ENCODE peak calls at places on chromosomes 12 and 14, in five cellular contexts. U is tibial nerve, T is cardiac muscle cell, S is PC-3, M is lower lobe of right lung. X is an unnamed sample.

GRCh38 chr14:85576848-85577541 is 47.1 kb downstream of the FLRT2 start:
- DNase-seq in S (peak; percentile 51), M (no peak), T (no peak), U (no peak), X (no peak)

GRCh38 chr14:85056228-85056627 is 473.7 kb upstream of the FLRT2 start:
- DNase-seq in M (no peak), U (no peak), T (no peak), S (no peak), X (no peak)

GRCh38 chr12:89384050-89384749 is 31.9 kb upstream of the DUSP6 start:
- DNase-seq in U (peak; percentile 59), S (peak; percentile 75), M (peak; percentile 56), T (peak; percentile 96), X (peak; percentile 8)

GRCh38 chr14:89621009-89621421 is 204.0 kb upstream of the FOXN3 start:
- DNase-seq in M (no peak), U (no peak), S (no peak), T (no peak), X (no peak)

GRCh38 chr14:102279688-102280348 is 25.1 kb downstream of the MOK start:
- DNase-seq in M (no peak), S (peak; percentile 99), T (peak; percentile 97), U (no peak), X (no peak)

GRCh38 chr14:38079268-38079667 is 128.4 kb upstream of the SSTR1 start:
- DNase-seq in S (peak; percentile 36), U (no peak), M (no peak), T (no peak), X (no peak)

GRCh38 chr12:79512068-79512467 is 178.7 kb downstream of the PAWR start:
- DNase-seq in M (no peak), T (no peak), U (no peak), S (peak; percentile 38), X (no peak)

GRCh38 chr14:71320734-71321555 is 413.7 kb downstream of the PCNX1 start:
- DNase-seq in S (peak; percentile 54), M (peak; percentile 81), T (peak; percentile 77), U (peak; percentile 18), X (peak; percentile 66)

GRCh38 chr12:26124491-26125450 is at the start of gene BHLHE41:
- DNase-seq in T (peak; percentile 67), U (peak; percentile 64), M (peak; percentile 86), S (peak; percentile 93), X (peak; percentile 42)

GRCh38 chr12:321606-322326 is 59.1 kb upstream of the SLC6A13 start:
- DNase-seq in S (peak; percentile 33), M (no peak), T (peak; percentile 30), U (no peak), X (peak; percentile 32)

GRCh38 chr14:74510211-74510931 is 16.8 kb downstream of the ISCA2 start:
- DNase-seq in U (no peak), S (no peak), M (peak; percentile 20), T (no peak), X (no peak)

GRCh38 chr12:67747869-67748760 is 99.6 kb downstream of the DYRK2 start:
- DNase-seq in U (no peak), S (peak; percentile 73), T (peak; percentile 60), M (no peak), X (no peak)

GRCh38 chr12:47903927-47904646 is 707 bp downstream of the VDR start:
- DNase-seq in S (peak; percentile 86), T (peak; percentile 83), M (peak; percentile 73), U (peak; percentile 41), X (no peak)

GRCh38 chr14:99726538-99727095 is 42.5 kb downstream of the CYP46A1 start:
- DNase-seq in U (no peak), M (peak; percentile 25), T (no peak), S (no peak), X (no peak)

GRCh38 chr12:2323538-2324261 is 270.9 kb downstream of the CACNA1C start:
- DNase-seq in U (no peak), T (peak; percentile 33), S (no peak), M (no peak), X (no peak)

GRCh38 chr14:50363734-50364113 is 33.0 kb downstream of the CDKL1 start:
- DNase-seq in U (peak; percentile 19), S (no peak), M (no peak), T (peak; percentile 43), X (no peak)

DNA sequence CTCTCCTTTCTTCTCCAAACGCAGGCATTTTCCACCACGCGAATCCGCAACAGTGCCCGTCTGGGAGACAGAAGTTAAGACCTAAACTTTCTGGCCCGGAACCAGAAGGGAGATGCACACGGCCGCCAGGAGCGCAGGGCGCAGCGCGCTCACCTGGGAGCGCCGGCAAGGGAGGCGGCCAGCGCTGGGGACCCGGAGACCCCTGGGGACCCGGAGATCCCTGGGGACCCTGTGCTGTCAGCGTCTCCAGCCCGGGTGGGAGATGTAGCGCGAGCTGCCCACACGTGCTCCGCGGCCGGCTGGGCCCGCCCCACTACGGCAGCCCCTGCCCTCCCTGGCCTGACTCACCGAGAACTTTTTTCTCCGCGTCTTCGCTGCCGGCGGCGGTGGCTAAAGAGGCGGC is 620 bp downstream of the YBX3 start:
- DNase-seq in U (no peak), T (peak; percentile 70), M (peak; percentile 68), S (peak; percentile 48), X (no peak)
- TF ChIP-seq CTCF in U (peak; percentile 11), T (peak; percentile 20), M (no peak), S (no peak), X (no peak)

GRCh38 chr12:45289245-45290217 is 73.6 kb downstream of the ANO6 start:
- DNase-seq in M (no peak), T (no peak), U (no peak), S (no peak), X (no peak)

GRCh38 chr12:45290218-45290609 is 74.3 kb downstream of the ANO6 start:
- DNase-seq in S (peak; percentile 75), T (peak; percentile 81), U (no peak), M (no peak), X (no peak)

GRCh38 chr12:45292486-45293195 is 76.7 kb downstream of the ANO6 start:
- DNase-seq in T (no peak), S (no peak), U (no peak), M (no peak), X (no peak)

GRCh38 chr12:45296046-45296586 is 80.2 kb downstream of the ANO6 start:
- DNase-seq in S (no peak), M (no peak), T (peak; percentile 11), U (no peak), X (no peak)

GRCh38 chr12:45291518-45291917 is 75.6 kb downstream of the ANO6 start:
- DNase-seq in U (no peak), S (no peak), M (no peak), T (no peak), X (no peak)
- H3K4me1 ChIP-seq in U (no peaks in the 10 kb centered on the region), S (peaks cover 12% of the 10 kb centered on the region), M (no peaks in the 10 kb centered on the region), T (peaks cover 16% of the 10 kb centered on the region), X (peaks cover 5% of the 10 kb centered on the region)

GRCh38 chr14:62101189-62101588 is 339.0 kb downstream of the SNAPC1 start:
- DNase-seq in S (no peak), T (no peak), M (no peak), U (no peak), X (no peak)
- H3K4me3 ChIP-seq in S (no peak overlapping the region), T (no peak overlapping the region), M (no peak overlapping the region), U (no peak overlapping the region), X (no peak overlapping the region)

GRCh38 chr14:26194816-26195215 is 403.0 kb downstream of the NOVA1 start:
- DNase-seq in T (no peak), M (no peak), U (no peak), S (no peak), X (no peak)
- TF ChIP-seq CTCF in T (no peak), M (no peak), U (no peak), S (no peak), X (no peak)

GRCh38 chr14:52078721-52079120 is 9.9 kb upstream of the NID2 start:
- DNase-seq in M (no peak), S (peak; percentile 37), U (no peak), T (no peak), X (no peak)

GRCh38 chr14:52081964-52082363 is 13.1 kb upstream of the NID2 start:
- DNase-seq in S (no peak), T (no peak), U (no peak), M (no peak), X (no peak)

GRCh38 chr14:52080817-52081755 is 12.2 kb upstream of the NID2 start:
- DNase-seq in S (peak; percentile 96), T (peak; percentile 94), M (no peak), U (no peak), X (no peak)

GRCh38 chr14:52079239-52079956 is 10.5 kb upstream of the NID2 start:
- DNase-seq in S (peak; percentile 74), U (no peak), T (peak; percentile 50), M (no peak), X (no peak)

GRCh38 chr14:52080171-52080800 is 11.4 kb upstream of the NID2 start:
- DNase-seq in M (no peak), T (peak; percentile 91), U (no peak), S (peak; percentile 53), X (no peak)
- H3K4me1 ChIP-seq in M (no peaks in the 10 kb centered on the region), T (peaks cover 23% of the 10 kb centered on the region), U (no peaks in the 10 kb centered on the region), S (peaks cover 66% of the 10 kb centered on the region), X (no peaks in the 10 kb centered on the region)

GRCh38 chr14:36947362-36947761 is 225.0 kb downstream of the SLC25A21 start:
- DNase-seq in M (no peak), U (no peak), T (no peak), S (peak; percentile 48), X (no peak)

GRCh38 chr14:36946872-36947271 is 225.5 kb downstream of the SLC25A21 start:
- DNase-seq in S (no peak), M (no peak), U (no peak), T (no peak), X (no peak)

GRCh38 chr14:36942522-36943245 is 229.7 kb downstream of the SLC25A21 start:
- DNase-seq in S (peak; percentile 83), U (no peak), T (no peak), M (no peak), X (no peak)

GRCh38 chr14:36941783-36942521 is 230.5 kb downstream of the SLC25A21 start:
- DNase-seq in U (peak; percentile 86), M (peak; percentile 68), S (peak; percentile 88), T (peak; percentile 67), X (peak; percentile 61)

GRCh38 chr14:36944307-36945010 is 227.9 kb downstream of the SLC25A21 start:
- DNase-seq in S (peak; percentile 79), M (no peak), T (no peak), U (no peak), X (no peak)
- H3K4me3 ChIP-seq in S (peak overlapping the region; percentile 11), M (no peak overlapping the region), T (no peak overlapping the region), U (no peak overlapping the region), X (no peak overlapping the region)

DNA sequence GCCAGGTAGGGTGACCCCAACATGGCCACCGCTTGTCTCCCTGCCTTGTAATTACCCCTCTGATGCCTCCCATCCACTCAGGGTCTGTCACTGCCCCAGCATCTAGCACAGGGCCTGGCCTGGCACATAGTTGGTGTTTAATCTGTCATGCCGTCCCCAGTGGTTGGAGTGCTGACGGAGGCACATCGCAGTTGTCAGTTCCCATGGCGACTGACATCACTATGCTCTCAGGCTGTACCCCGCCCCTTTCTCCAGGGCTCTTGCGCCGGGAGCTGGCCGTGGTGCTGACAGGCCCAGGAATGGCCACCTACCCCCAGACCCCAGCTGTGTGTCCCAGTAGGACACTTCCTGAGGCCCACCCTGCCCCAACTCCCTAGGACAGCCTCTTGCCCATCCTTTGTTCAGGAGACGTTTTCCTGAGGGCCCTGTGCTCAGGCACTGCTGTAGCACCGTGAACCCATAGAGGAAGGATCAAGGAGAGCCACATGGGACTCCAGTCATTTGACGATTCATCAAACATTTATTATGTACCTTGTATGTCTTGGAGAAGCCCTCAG is 23.0 kb downstream of the FAM222A start:
- DNase-seq in S (no peak), T (peak; percentile 72), M (peak; percentile 43), U (no peak), X (peak; percentile 72)
- TF ChIP-seq CTCF in S (no peak), T (no peak), M (no peak), U (no peak), X (no peak)

X was measured in BE2C.